ENCODE peak calls at places on chromosomes 11 and 22, in nine cellular contexts. N, T, D, A, R, Y, O, H and Z are unnamed samples.

GRCh38 chr11:64745523-64746328 is 1.8 kb upstream of the RASGRP2 start:
- DNase-seq in N (peak; percentile 97), O (peak; percentile 36), H (peak; percentile 58), D (peak; percentile 64), R (peak; percentile 96), Y (peak; percentile 81), A (no peak), T (peak; percentile 71), Z (peak; percentile 93)

GRCh38 chr22:40637181-40638150 is 947 bp upstream of the MRTFA start:
- DNase-seq in Y (no peak), R (peak; percentile 89), A (no peak), D (no peak), N (peak; percentile 80), O (no peak), T (peak; percentile 73), H (peak; percentile 63), Z (no peak)

GRCh38 chr11:36376315-36376887 is 80.3 kb downstream of the PRR5L start:
- DNase-seq in A (no peak), D (peak; percentile 25), R (peak; percentile 87), O (no peak), T (peak; percentile 20), N (peak; percentile 79), H (peak; percentile 32), Y (no peak), Z (no peak)

GRCh38 chr11:130999992-131000770 is 83.9 kb upstream of the SNX19 start:
- DNase-seq in H (no peak), D (peak; percentile 80), R (no peak), Y (no peak), O (no peak), N (no peak), T (no peak), A (no peak), Z (no peak)

GRCh38 chr11:131962818-131963217 is 592.4 kb downstream of the NTM start:
- DNase-seq in Y (no peak), D (no peak), N (no peak), A (no peak), H (no peak), R (no peak), O (no peak), T (no peak), Z (no peak)

GRCh38 chr11:113862430-113862829 is 12.9 kb downstream of the USP28 start:
- DNase-seq in Y (no peak), O (no peak), A (no peak), R (no peak), D (no peak), H (no peak), N (no peak), T (no peak), Z (no peak)

GRCh38 chr11:95050595-95051202 is 1.5 kb downstream of the KDM4F start:
- DNase-seq in D (no peak), H (no peak), A (no peak), T (no peak), O (no peak), Y (no peak), R (no peak), N (no peak), Z (no peak)

GRCh38 chr11:132220464-132220863 is 850.0 kb downstream of the NTM start:
- DNase-seq in O (no peak), Y (no peak), R (no peak), H (no peak), D (no peak), T (no peak), A (no peak), N (no peak), Z (no peak)

GRCh38 chr11:44244649-44245308 is 65.2 kb downstream of the ALX4 start:
- DNase-seq in D (peak; percentile 28), H (no peak), A (no peak), R (no peak), O (no peak), Y (no peak), T (no peak), N (no peak), Z (no peak)

GRCh38 chr22:47175761-47176359 is 413.4 kb downstream of the TBC1D22A start:
- DNase-seq in N (peak; percentile 42), D (no peak), H (no peak), R (peak; percentile 67), A (no peak), T (no peak), Y (no peak), O (no peak), Z (no peak)

GRCh38 chr11:1042626-1043562 is 6.4 kb upstream of the MUC6 start:
- DNase-seq in H (no peak), T (no peak), Y (no peak), R (peak; percentile 64), A (no peak), D (no peak), O (no peak), N (peak; percentile 55), Z (no peak)

GRCh38 chr11:28491431-28491830 is 383.2 kb downstream of the METTL15 start:
- DNase-seq in O (no peak), H (no peak), A (no peak), T (no peak), D (no peak), R (no peak), Y (no peak), N (no peak), Z (no peak)
- TF ChIP-seq POLR2A in O (no peak), H (no peak), A (no peak), T (no peak), D (no peak), R (no peak), Y (no peak), N (no peak), Z (no peak)

DNA sequence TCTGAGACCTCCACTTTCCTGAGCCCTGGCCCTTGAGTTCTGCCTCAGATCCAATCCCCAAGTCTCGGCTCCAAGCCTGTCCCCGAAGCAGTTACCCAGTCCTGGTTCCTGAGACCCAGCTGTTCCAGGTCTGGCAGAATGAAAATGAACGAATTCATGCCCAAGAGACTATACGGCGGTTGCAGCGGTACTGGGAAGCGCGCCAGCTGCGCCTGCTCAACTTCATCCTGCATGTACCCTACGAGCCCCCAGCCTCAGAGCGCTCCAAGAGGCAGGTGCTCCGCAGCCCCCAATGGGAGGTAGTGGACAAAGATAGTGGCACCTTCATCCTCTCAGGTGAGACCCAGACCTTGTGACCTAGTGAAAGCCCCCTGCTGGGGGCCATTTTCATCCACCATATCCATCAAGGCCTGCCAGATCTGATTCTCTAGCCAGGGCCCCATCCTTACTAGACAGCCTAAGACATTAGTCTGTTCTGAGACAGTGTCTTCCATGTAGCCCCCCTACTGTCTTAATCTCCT is 42.7 kb downstream of the DNHD1 start:
- DNase-seq in Y (no peak), N (no peak), A (no peak), H (no peak), D (no peak), T (no peak), R (peak; percentile 41), O (no peak), Z (no peak)
- TF ChIP-seq POLR2A in Y (no peak), N (no peak), A (no peak), H (no peak), D (no peak), T (no peak), R (no peak), O (no peak), Z (no peak)

GRCh38 chr22:20052309-20053250 is 27.5 kb upstream of the DGCR8 start:
- DNase-seq in D (no peak), T (no peak), H (peak; percentile 58), Y (no peak), R (no peak), A (no peak), N (no peak), O (no peak), Z (no peak)
- TF ChIP-seq POLR2A in D (no peak), T (no peak), H (no peak), Y (no peak), R (no peak), A (no peak), N (no peak), O (no peak), Z (no peak)

DNA sequence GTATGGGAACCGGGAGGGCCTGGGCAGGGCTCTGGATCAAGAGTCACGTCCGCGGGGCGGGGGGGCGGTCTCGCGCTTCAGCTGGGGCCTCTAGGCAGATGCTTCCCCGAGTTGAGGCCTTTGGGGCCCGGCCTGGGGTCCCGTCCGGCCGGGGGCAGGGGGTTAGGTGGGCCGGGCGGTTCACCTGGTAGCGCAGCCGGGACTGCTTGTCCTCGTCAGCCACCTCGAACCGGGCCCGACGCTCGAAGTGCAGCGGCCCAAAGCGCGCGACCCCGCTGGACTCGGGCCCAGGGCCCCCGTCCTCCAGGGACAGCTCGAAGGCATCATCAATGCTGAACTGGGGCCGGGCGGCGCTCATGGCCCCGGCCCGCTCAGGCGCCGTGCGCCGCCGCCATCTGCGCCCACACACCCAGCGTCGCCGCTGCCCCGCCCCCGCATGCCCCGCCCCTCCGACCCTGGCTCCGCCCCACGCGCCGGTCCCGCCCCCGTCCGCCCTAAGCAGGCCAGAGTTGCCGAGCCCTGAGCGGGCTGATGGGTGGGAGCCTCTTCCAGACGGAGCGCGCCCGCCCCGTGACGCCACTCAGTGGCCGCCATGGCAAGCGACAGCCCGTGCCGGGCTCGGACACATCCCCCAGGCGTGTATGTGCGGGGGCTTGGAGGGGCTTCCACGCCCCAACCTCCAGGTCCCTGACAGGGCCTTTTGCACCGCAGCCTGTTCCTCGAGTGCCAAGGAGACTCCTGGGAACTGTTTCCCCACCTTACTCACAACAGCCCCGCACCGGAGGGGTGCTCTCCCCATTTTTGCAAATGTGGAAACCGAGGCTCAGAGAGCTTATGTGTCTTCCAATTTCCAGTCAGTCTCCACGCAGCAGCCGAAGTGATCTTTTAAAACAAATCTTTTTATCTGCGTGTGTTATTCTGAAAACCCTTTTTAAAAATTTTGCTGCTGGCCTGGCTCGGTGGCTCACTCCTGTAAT is at the start of gene TMEM134:
- DNase-seq in N (peak; percentile 98), O (peak; percentile 90), D (peak; percentile 88), A (peak; percentile 38), T (peak; percentile 94), H (peak; percentile 94), Y (peak; percentile 90), R (peak; percentile 99), Z (peak; percentile 93)
- TF ChIP-seq POLR2A in N (no peak), O (peak; percentile 80), D (peak; percentile 90), A (peak; percentile 17), T (peak; percentile 88), H (no peak), Y (peak; percentile 60), R (peak; percentile 54), Z (peak; percentile 73)

DNA sequence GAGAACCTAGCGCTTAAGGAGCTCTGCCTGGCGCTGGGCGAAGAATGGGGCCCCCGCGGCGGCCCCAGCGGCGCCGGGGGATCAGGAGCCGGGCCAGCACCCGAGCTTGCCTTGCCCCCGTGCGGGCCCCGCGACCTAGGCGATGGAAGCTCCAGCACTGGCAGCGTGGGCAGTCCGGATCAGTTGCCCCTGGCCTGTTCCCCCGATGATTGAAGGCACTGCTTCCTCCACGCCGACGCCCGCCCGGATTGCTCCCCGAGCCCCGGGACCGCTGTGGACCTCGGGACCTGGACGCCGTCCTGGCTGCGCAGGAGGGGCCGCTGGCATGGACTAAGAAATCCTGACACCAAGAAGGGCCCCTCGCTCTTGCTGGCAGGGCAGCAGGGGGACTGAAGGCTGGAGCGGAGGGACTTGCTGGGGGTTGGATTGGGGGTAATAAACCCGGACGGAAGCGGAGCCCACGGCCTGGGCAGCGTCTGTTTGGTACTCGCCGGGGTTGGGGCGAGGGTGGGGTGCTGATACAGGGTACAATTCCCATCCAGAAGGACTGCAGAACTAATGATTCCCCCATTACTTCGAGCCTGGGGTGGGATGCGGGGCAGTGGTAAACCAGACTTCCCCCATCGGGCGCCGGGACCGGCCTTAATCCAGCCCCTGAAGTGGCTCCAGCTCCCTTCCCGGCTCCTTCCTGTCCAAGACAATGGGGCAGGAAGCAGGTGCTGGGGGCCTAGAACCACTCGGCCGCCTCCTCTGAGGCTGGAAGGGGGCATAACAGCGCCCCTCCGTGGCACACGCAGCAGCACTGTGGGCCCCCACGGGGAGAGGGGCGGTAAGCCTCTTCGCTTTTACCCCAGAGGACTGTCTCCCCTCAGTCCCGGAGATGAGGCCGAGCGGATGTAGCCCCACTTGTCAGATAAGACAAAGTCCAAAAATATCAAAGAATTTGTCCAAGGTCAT is 985 bp downstream of the CCDC85B start:
- DNase-seq in Y (no peak), D (peak; percentile 89), T (peak; percentile 45), R (peak; percentile 90), H (no peak), N (peak; percentile 85), O (no peak), A (no peak), Z (no peak)
- TF ChIP-seq POLR2A in Y (no peak), D (peak; percentile 96), T (peak; percentile 74), R (peak; percentile 48), H (no peak), N (no peak), O (no peak), A (no peak), Z (peak; percentile 10)